ENCODE peak calls at places on chromosomes 5 and 9, in seven cellular contexts. B is LoVo, J is GM12865, P is NCI-H2029, T is GM12878, R is HS-27A, S is C1 segment of cervical spinal cord. I is an unnamed sample.
A peak's percentile ranks its signal among the peaks of the same experiment; 100 is the strongest.

GRCh38 chr9:109182940-109183798 is 16.1 kb upstream of the FRRS1L start:
- DNase-seq in B (peak; percentile 27), J (peak; percentile 70), P (no peak), T (no peak), R (no peak), S (no peak), I (no peak)

GRCh38 chr5:36390640-36391039 is 88.9 kb upstream of the RANBP3L start:
- DNase-seq in B (no peak), J (no peak), P (no peak), T (no peak), R (no peak), S (no peak), I (no peak)

GRCh38 chr9:127838375-127839078 is 15.9 kb downstream of the ENG start:
- DNase-seq in B (no peak), J (no peak), P (no peak), T (no peak), R (peak; percentile 74), S (no peak), I (peak; percentile 67)

GRCh38 chr5:84986688-84987087 is 602.0 kb upstream of the EDIL3 start:
- DNase-seq in B (no peak), J (no peak), P (no peak), T (no peak), R (no peak), S (no peak), I (no peak)

GRCh38 chr5:84403773-84404172 is 19.1 kb upstream of the EDIL3 start:
- DNase-seq in B (peak; percentile 8), J (no peak), P (no peak), T (no peak), R (no peak), S (no peak), I (peak; percentile 5)

GRCh38 chr9:114060711-114061110 is 17.4 kb downstream of the AMBP start:
- DNase-seq in B (no peak), J (no peak), P (no peak), T (no peak), R (no peak), S (no peak), I (no peak)

GRCh38 chr5:14810282-14810681 is 61.3 kb downstream of the ANKH start:
- DNase-seq in B (no peak), J (no peak), P (no peak), T (no peak), R (no peak), S (no peak), I (no peak)

GRCh38 chr5:150082364-150082763 is 4.0 kb downstream of the CSF1R start:
- DNase-seq in B (no peak), J (no peak), P (no peak), T (no peak), R (no peak), S (no peak), I (no peak)

GRCh38 chr9:3960661-3961144 is 339.2 kb downstream of the GLIS3 start:
- DNase-seq in B (no peak), J (no peak), P (no peak), T (no peak), R (no peak), S (no peak), I (no peak)

GRCh38 chr5:143887901-143888648 is 76.1 kb downstream of the HMHB1 start:
- DNase-seq in B (no peak), J (no peak), P (no peak), T (no peak), R (no peak), S (no peak), I (peak; percentile 8)

GRCh38 chr9:118129541-118129940 is 425.3 kb downstream of the TLR4 start:
- DNase-seq in B (no peak), J (no peak), P (no peak), T (no peak), R (no peak), S (no peak), I (peak; percentile 20)

GRCh38 chr5:57834829-57835554 is 352.4 kb upstream of the ACTBL2 start:
- DNase-seq in B (peak; percentile 87), J (no peak), P (no peak), T (no peak), R (no peak), S (no peak), I (no peak)